ENCODE peak calls at places on chromosomes 4 and X, in eight cellular contexts. X is suprapubic skin, J is transverse colon, B is SK-N-SH, M is stomach, S is upper lobe of left lung, L is sigmoid colon, N is HepG2. O is an unnamed sample.

GRCh38 chr4:174352405-174352804 is 68.7 kb downstream of the CEP44 start:
- DNase-seq in L (no peak), S (no peak), J (no peak), B (no peak), M (no peak), X (no peak), N (no peak), O (no peak)

GRCh38 chr4:84966382-84967291 is at the start of gene WDFY3:
- DNase-seq in S (peak), X (peak), L (peak), J (peak), B (peak), M (peak), N (peak), O (peak)

GRCh38 chr4:173273956-173274355 is 60.2 kb downstream of the HMGB2 start:
- DNase-seq in N (no peak), L (no peak), B (no peak), J (no peak), S (no peak), M (no peak), X (no peak), O (no peak)

GRCh38 chr4:119939066-119939995 is 127.3 kb downstream of the MAD2L1 start:
- DNase-seq in B (no peak), X (no peak), M (no peak), L (no peak), J (no peak), N (no peak), S (no peak), O (no peak)

GRCh38 chr4:74267998-74268606 is 40.2 kb upstream of the EPGN start:
- DNase-seq in S (no peak), B (no peak), J (no peak), N (no peak), L (no peak), X (no peak), M (no peak), O (no peak)

GRCh38 chrX:66544181-66544580 is 94.7 kb downstream of the EDA2R start:
- DNase-seq in J (no peak), S (no peak), N (no peak), X (no peak), M (no peak), B (no peak), L (no peak), O (no peak)

GRCh38 chr4:39348371-39349265 is 17.5 kb downstream of the RFC1 start:
- DNase-seq in B (no peak), M (no peak), L (no peak), J (no peak), S (no peak), N (peak), X (no peak), O (no peak)

GRCh38 chr4:45327544-45327943 is 601.2 kb upstream of the GNPDA2 start:
- DNase-seq in N (no peak), L (no peak), S (no peak), J (no peak), X (no peak), B (no peak), M (no peak), O (no peak)

GRCh38 chrX:46704767-46705386 is 54.0 kb downstream of the SLC9A7 start:
- DNase-seq in X (no peak), S (no peak), M (no peak), N (no peak), B (no peak), J (no peak), L (no peak), O (no peak)

GRCh38 chr4:38381788-38382187 is 282.2 kb upstream of the KLF3 start:
- DNase-seq in J (no peak), N (no peak), B (peak), L (peak), X (no peak), M (no peak), S (no peak), O (peak)

GRCh38 chrX:101799387-101799786 is 132.4 kb downstream of the ZMAT1 start:
- DNase-seq in J (peak), N (peak), M (peak), L (peak), B (peak), S (peak), X (peak), O (peak)

GRCh38 chr4:180284267-180284666 is 1958.9 kb upstream of the TENM3 start:
- DNase-seq in S (no peak), M (no peak), X (no peak), L (no peak), B (no peak), N (no peak), J (no peak), O (no peak)

GRCh38 chrX:150688911-150689451 is 4.2 kb upstream of the MTMR1 start:
- DNase-seq in L (no peak), B (no peak), S (no peak), N (peak), X (no peak), J (no peak), M (no peak), O (no peak)

GRCh38 chrX:129665916-129666644 is 11.3 kb upstream of the APLN start:
- DNase-seq in X (no peak), M (no peak), J (no peak), S (no peak), N (no peak), L (no peak), B (no peak), O (no peak)

GRCh38 chrX:72624194-72624593 is 51.6 kb upstream of the HDAC8 start:
- DNase-seq in N (no peak), S (no peak), X (no peak), M (no peak), J (no peak), B (no peak), L (no peak), O (no peak)

GRCh38 chr4:8778301-8778700 is 93.3 kb downstream of the HMX1 start:
- DNase-seq in J (no peak), B (no peak), S (no peak), L (no peak), N (no peak), M (no peak), X (no peak), O (no peak)

GRCh38 chr4:111512081-111512774 is 633.0 kb upstream of the FAM241A start:
- DNase-seq in N (no peak), B (no peak), M (no peak), L (no peak), X (no peak), S (no peak), J (no peak), O (no peak)

GRCh38 chr4:126318376-126318775 is 1003.6 kb downstream of the FAT4 start:
- DNase-seq in N (no peak), B (no peak), J (no peak), L (no peak), S (no peak), M (no peak), X (no peak), O (no peak)

GRCh38 chrX:6574762-6575161 is 39.8 kb upstream of the VCX3A start:
- DNase-seq in B (peak), X (no peak), J (no peak), S (no peak), L (no peak), N (no peak), M (no peak), O (no peak)

GRCh38 chrX:73239242-73239641 is 24.6 kb upstream of the NAP1L2 start:
- DNase-seq in L (no peak), N (no peak), X (no peak), J (no peak), S (no peak), M (no peak), B (no peak), O (no peak)

GRCh38 chrX:148755111-148755510 is 254.7 kb downstream of the AFF2 start:
- DNase-seq in M (no peak), S (no peak), B (no peak), J (no peak), N (no peak), X (no peak), L (no peak), O (no peak)

GRCh38 chr4:149203256-149204001 is 612.2 kb downstream of the IQCM start:
- DNase-seq in X (no peak), L (no peak), B (no peak), J (no peak), N (no peak), M (no peak), S (no peak), O (no peak)

GRCh38 chr4:71550220-71551190 is 211.7 kb downstream of the SLC4A4 start:
- DNase-seq in L (no peak), N (no peak), B (no peak), S (peak), X (no peak), J (peak), M (no peak), O (no peak)

GRCh38 chr4:48968814-48969213 is 17.3 kb upstream of the CWH43 start:
- DNase-seq in M (no peak), X (no peak), J (no peak), L (no peak), B (no peak), S (no peak), N (no peak), O (no peak)

GRCh38 chr4:176475091-176475490 is 155.3 kb downstream of the SPCS3 start:
- DNase-seq in B (no peak), J (no peak), L (no peak), X (no peak), M (no peak), N (no peak), S (no peak), O (no peak)

GRCh38 chrX:153828723-153829548 is 1.4 kb downstream of the PDZD4 start:
- DNase-seq in M (no peak), L (peak), S (no peak), J (no peak), B (peak), N (peak), X (no peak), O (no peak)

GRCh38 chr4:151242305-151242704 is 34.7 kb upstream of the PRSS48 start:
- DNase-seq in L (no peak), M (no peak), X (no peak), S (no peak), B (no peak), N (no peak), J (no peak), O (peak)

GRCh38 chr4:138576684-138577083 is 334.5 kb upstream of the SLC7A11 start:
- DNase-seq in S (no peak), B (no peak), X (no peak), N (peak), M (no peak), J (no peak), L (no peak), O (no peak)

GRCh38 chrX:144040793-144041192 is 156.9 kb downstream of the UBE2NL start:
- DNase-seq in L (no peak), X (no peak), M (no peak), J (no peak), N (no peak), S (no peak), B (no peak), O (no peak)

GRCh38 chr4:73653695-73654106 is 33.5 kb upstream of the RASSF6 start:
- DNase-seq in S (peak), J (peak), B (peak), N (peak), L (no peak), M (peak), X (no peak), O (no peak)

GRCh38 chr4:68463796-68464195 is 16.5 kb downstream of the TMPRSS11E start:
- DNase-seq in M (no peak), X (no peak), B (no peak), L (no peak), J (no peak), N (no peak), S (no peak), O (no peak)
- H3K27ac ChIP-seq in M (no peak), X (no peak), B (no peak), L (no peak), J (no peak), N (no peak), S (no peak), O (no peak)

GRCh38 chr4:7434766-7435150 is at the start of gene PSAPL1:
- DNase-seq in S (peak), L (no peak), N (peak), M (peak), B (peak), X (no peak), J (peak), O (no peak)
- TF ChIP-seq EP300 in S (no peak), L (no peak), N (no peak), M (no peak), B (no peak), X (no peak), J (no peak), O (no peak)

DNA sequence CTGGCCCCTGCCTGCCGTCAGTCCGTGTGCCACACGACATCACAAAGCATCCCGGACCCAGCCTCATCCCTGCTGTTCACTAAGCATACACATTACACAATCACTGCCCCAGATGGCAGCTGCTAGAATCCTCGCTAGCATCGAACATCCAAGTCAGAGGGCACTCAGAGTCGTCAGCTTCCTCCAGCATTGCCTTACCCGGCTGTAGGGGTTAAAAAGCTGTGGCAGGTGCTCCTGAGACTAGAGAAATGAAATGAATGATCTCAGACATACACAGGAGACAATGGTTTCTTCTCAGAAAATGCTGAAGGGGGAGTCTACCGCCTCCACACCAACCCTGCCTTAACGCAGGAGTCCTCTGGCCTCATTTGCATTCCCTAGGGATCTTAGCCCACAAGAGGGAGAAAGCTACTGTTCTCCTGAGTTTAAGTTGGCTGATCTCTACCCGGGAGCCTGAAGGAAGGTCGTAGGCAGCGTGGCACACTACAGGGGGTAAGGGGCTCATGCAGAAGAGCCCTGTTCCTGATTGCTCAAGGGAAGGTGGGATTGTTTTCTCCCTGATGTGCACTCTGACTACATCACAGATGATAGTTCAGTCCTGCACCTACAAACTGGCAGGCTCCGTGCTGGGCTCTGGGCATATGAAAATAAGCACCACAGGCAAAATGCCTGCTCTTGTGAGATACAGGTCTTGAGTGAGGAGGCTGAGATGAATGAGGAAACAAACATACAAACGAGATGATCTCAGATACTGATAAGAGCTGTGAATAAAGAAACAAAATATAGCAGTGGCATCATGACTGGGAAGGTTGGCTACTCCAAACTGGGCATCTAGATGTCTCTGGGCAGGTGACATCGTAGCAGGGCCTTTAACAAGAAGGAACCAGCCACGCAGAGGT is 2.6 kb upstream of the KIAA0232 start:
- DNase-seq in M (no peak), S (no peak), B (no peak), N (peak), X (no peak), J (no peak), L (no peak), O (no peak)
- TF ChIP-seq POLR2AphosphoS5 in M (no peak), S (no peak), B (no peak), N (no peak), X (no peak), J (no peak), L (no peak), O (no peak)

DNA sequence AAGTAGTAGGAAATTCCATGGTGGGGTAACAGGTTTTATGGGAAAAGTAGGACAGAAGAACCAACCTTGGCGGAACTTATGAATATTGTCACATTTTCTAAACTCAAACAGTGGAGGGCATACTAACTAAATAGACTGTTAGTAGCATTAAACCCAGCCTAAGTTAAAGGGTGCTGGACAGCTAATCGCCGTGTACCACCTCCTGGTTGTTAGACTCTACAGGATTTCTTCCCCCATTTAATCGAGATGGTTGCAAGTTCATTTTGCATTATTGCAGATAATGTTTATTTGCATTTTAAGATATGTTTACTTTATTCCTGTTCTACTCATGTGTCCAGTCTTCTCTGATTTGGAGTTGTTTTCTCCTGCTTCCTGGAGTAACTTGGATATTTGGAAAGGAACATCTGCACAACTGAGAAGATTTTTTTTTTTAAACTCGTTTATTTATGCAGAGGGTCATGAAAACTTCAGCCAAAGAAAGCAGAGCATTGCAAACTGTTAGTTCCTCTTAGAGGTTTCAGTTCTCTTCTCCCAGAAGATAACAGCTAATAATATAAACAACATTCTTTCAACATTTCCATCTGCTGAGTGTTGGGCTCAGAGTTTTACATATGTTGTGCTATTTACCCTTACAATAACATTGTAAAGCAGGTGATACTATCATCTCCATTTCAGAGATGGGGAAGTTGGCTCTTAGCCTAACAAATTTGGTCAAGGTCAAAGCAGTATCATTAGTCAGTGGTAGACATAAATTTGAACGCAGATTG is 51.5 kb upstream of the TBC1D9 start:
- DNase-seq in L (no peak), X (no peak), N (no peak), B (no peak), J (no peak), S (no peak), M (no peak), O (no peak)
- H3K27ac ChIP-seq in L (no peak), X (no peak), N (no peak), B (no peak), J (peak), S (no peak), M (no peak), O (no peak)

GRCh38 chr4:1176398-1177273 is 4.3 kb upstream of the SPON2 start:
- DNase-seq in M (no peak), X (no peak), B (no peak), S (no peak), N (no peak), J (no peak), L (no peak), O (no peak)

GRCh38 chr4:1178300-1179088 is 6.1 kb upstream of the SPON2 start:
- DNase-seq in X (no peak), S (no peak), B (no peak), L (peak), M (no peak), N (no peak), J (no peak), O (no peak)

GRCh38 chr4:1175635-1176229 is 3.3 kb upstream of the SPON2 start:
- DNase-seq in N (no peak), L (peak), J (no peak), M (no peak), B (no peak), X (no peak), S (no peak), O (no peak)

GRCh38 chr4:1179089-1179441 is 6.7 kb upstream of the SPON2 start:
- DNase-seq in L (no peak), N (no peak), S (no peak), B (no peak), M (peak), X (no peak), J (no peak), O (no peak)

GRCh38 chr4:1177274-1178141 is 5.1 kb upstream of the SPON2 start:
- DNase-seq in L (peak), S (peak), N (peak), X (no peak), M (peak), J (peak), B (no peak), O (no peak)
- TF ChIP-seq EP300 in L (no peak), S (no peak), N (no peak), X (no peak), M (no peak), J (no peak), B (no peak), O (no peak)

DNA sequence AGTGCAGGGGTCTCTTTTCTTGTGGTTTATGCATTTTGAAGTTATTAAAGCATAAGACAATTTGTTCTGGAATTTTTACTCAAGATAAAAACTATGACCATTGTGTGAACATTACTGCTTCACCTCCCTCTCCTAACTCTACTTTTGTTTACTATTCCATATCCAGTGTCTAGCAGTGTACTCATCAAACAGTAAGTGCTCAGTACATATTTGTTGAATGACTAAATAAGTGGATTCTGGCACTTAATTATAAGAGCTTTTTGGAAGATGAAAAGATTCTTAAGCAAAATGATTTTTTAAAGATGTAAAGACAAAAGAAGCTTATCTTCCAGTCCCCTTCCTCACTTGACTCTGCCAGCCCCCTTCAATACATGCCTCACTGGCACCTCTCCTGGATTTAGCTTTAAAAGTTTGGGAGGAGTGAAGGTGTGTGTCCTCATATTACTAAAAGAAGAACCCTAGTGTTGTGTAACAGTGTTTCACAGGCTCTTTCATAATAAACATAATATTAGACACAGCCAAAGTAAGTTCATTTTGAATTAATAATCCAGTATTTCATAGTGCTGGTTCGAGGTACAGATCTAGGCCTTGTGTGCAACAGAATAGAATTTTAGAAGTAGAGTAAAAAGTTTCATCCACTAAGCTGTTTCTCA is 53.0 kb downstream of the GAB1 start:
- DNase-seq in M (no peak), S (no peak), B (no peak), L (no peak), N (peak), X (no peak), J (no peak), O (no peak)
- TF ChIP-seq POLR2AphosphoS5 in M (no peak), S (no peak), B (no peak), L (no peak), N (no peak), X (no peak), J (no peak), O (no peak)